ENCODE peak calls at places on chromosomes 4 and X, in nine cellular contexts. P is astrocyte of the spinal cord, D is WTC11, C is GM06990, V is Peyer's patch, M is left lung, Z is H9, W is lower leg skin, L is foreskin fibroblast. Y is an unnamed sample.

GRCh38 chrX:48071064-48071985 is at the start of gene ZNF630:
- DNase-seq in P (peak; percentile 63), D (peak; percentile 76), C (peak; percentile 78), V (peak; percentile 92), M (peak; percentile 80), Z (peak; percentile 84), W (peak; percentile 93), L (peak; percentile 5), Y (peak; percentile 78)

GRCh38 chr4:16952462-16952871 is 54.0 kb upstream of the LDB2 start:
- DNase-seq in P (peak; percentile 7), D (no peak), C (no peak), V (no peak), M (no peak), Z (no peak), W (no peak), L (no peak), Y (no peak)

GRCh38 chr4:153234923-153235322 is 30.7 kb downstream of the TRIM2 start:
- DNase-seq in P (peak; percentile 42), D (no peak), C (no peak), V (no peak), M (no peak), Z (no peak), W (no peak), L (no peak), Y (no peak)

GRCh38 chr4:6749340-6750171 is 33.0 kb upstream of the KIAA0232 start:
- DNase-seq in P (peak; percentile 10), D (no peak), C (no peak), V (peak; percentile 93), M (peak; percentile 75), Z (no peak), W (peak; percentile 91), L (peak; percentile 69), Y (peak; percentile 86)

GRCh38 chrX:150363561-150364346 is 637 bp downstream of the MAMLD1 start:
- DNase-seq in P (peak; percentile 32), D (peak; percentile 23), C (no peak), V (no peak), M (no peak), Z (peak; percentile 34), W (no peak), L (peak; percentile 40), Y (peak; percentile 75)

GRCh38 chr4:13484749-13485345 is 707 bp upstream of the RAB28 start:
- DNase-seq in P (peak; percentile 53), D (no peak), C (no peak), V (no peak), M (no peak), Z (no peak), W (no peak), L (peak; percentile 13), Y (no peak)

GRCh38 chr4:117324851-117325491 is 239.6 kb upstream of the TRAM1L1 start:
- DNase-seq in P (peak; percentile 97), D (no peak), C (no peak), V (no peak), M (no peak), Z (no peak), W (no peak), L (peak; percentile 30), Y (no peak)

GRCh38 chr4:127730142-127730913 is at the start of gene SLC25A31:
- DNase-seq in P (no peak), D (no peak), C (no peak), V (no peak), M (no peak), Z (peak; percentile 35), W (no peak), L (no peak), Y (no peak)

GRCh38 chrX:63835361-63835760 is 50.3 kb upstream of the ARHGEF9 start:
- DNase-seq in P (no peak), D (no peak), C (no peak), V (no peak), M (no peak), Z (no peak), W (no peak), L (no peak), Y (no peak)

GRCh38 chr4:140719022-140719421 is 37.2 kb downstream of the TBC1D9 start:
- DNase-seq in P (peak; percentile 56), D (no peak), C (no peak), V (no peak), M (no peak), Z (no peak), W (no peak), L (peak; percentile 30), Y (no peak)

GRCh38 chr4:127162741-127163140 is 470.0 kb upstream of the INTU start:
- DNase-seq in P (peak; percentile 64), D (no peak), C (no peak), V (no peak), M (no peak), Z (no peak), W (no peak), L (peak; percentile 64), Y (no peak)

GRCh38 chrX:22406332-22406731 is 133.6 kb downstream of the CBLL2 start:
- DNase-seq in P (no peak), D (no peak), C (no peak), V (no peak), M (no peak), Z (no peak), W (no peak), L (no peak), Y (no peak)

GRCh38 chr4:165477799-165478198 is 99.0 kb downstream of the CPE start:
- DNase-seq in P (no peak), D (no peak), C (no peak), V (no peak), M (no peak), Z (no peak), W (no peak), L (no peak), Y (no peak)
- TF ChIP-seq CTCF in P (no peak), D (no peak), C (no peak), V (no peak), M (no peak), Z (no peak), W (no peak), L (no peak), Y (no peak)

GRCh38 chr4:114698256-114698655 is 99.6 kb downstream of the UGT8 start:
- DNase-seq in P (no peak), D (no peak), C (no peak), V (no peak), M (no peak), Z (no peak), W (no peak), L (no peak), Y (no peak)

GRCh38 chr4:114690571-114690970 is 92.0 kb downstream of the UGT8 start:
- DNase-seq in P (no peak), D (no peak), C (no peak), V (no peak), M (no peak), Z (no peak), W (no peak), L (no peak), Y (no peak)

GRCh38 chr4:114692958-114693357 is 94.4 kb downstream of the UGT8 start:
- DNase-seq in P (no peak), D (no peak), C (no peak), V (no peak), M (no peak), Z (no peak), W (no peak), L (no peak), Y (no peak)

GRCh38 chr4:114691865-114692264 is 93.3 kb downstream of the UGT8 start:
- DNase-seq in P (no peak), D (no peak), C (no peak), V (no peak), M (no peak), Z (no peak), W (no peak), L (no peak), Y (no peak)

GRCh38 chr4:114694770-114695169 is 96.2 kb downstream of the UGT8 start:
- DNase-seq in P (peak; percentile 48), D (no peak), C (peak; percentile 7), V (no peak), M (no peak), Z (no peak), W (no peak), L (peak; percentile 3), Y (no peak)
- TF ChIP-seq CTCF in P (peak; percentile 43), D (peak; percentile 48), C (peak; percentile 32), V (peak; percentile 79), M (peak; percentile 45), Z (peak; percentile 80), W (no peak), L (peak; percentile 25), Y (peak; percentile 20)

GRCh38 chr4:114263233-114263632 is 283.8 kb upstream of the ARSJ start:
- DNase-seq in P (peak; percentile 59), D (no peak), C (no peak), V (no peak), M (no peak), Z (no peak), W (no peak), L (peak; percentile 38), Y (no peak)

GRCh38 chr4:114265342-114265741 is 285.9 kb upstream of the ARSJ start:
- DNase-seq in P (no peak), D (no peak), C (no peak), V (no peak), M (no peak), Z (no peak), W (no peak), L (no peak), Y (no peak)

GRCh38 chr4:114264877-114265291 is 285.4 kb upstream of the ARSJ start:
- DNase-seq in P (peak; percentile 76), D (no peak), C (no peak), V (no peak), M (no peak), Z (no peak), W (no peak), L (peak; percentile 33), Y (no peak)

GRCh38 chr4:114267976-114268375 is 288.5 kb upstream of the ARSJ start:
- DNase-seq in P (no peak), D (no peak), C (no peak), V (no peak), M (no peak), Z (no peak), W (no peak), L (no peak), Y (no peak)

GRCh38 chr4:114264452-114264851 is 285.0 kb upstream of the ARSJ start:
- DNase-seq in P (no peak), D (no peak), C (no peak), V (no peak), M (no peak), Z (no peak), W (no peak), L (no peak), Y (no peak)
- TF ChIP-seq CTCF in P (no peak), D (no peak), C (no peak), V (no peak), M (no peak), Z (no peak), W (no peak), L (no peak), Y (no peak)

DNA sequence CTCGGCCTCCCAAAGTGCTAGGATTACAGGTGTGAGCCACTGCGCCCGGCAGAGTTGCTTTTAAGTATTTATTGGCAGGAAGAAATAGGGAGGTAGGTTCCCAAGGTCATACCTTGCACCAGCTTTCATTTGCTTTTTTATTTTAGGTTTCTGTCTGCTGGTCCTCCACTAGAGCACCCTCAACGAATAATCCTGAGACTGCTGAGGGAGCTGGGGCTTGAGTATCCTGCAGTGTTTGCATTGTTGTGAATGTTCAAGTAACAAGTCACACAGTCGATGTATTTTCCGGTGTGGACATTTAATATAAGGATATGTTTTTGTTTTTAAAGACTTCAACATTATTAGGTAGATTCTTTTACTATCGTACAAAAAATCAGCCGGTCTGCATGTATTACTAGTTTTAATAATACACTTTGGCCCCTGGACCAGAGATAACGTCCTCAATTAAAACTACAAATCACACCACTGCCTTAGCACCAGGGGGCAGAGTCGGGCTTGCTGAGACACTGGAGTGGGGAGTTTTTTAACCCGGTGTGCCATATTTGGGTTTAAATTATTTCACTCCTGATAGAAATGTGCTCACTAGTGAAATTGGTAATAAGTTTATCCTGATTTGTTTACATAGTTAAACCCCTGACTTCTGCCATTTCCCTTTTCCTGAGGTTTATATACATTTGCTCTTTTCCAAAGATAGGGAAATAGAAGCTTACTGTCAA is 11.6 kb downstream of the SMIM20 start:
- DNase-seq in P (peak; percentile 33), D (peak; percentile 57), C (no peak), V (peak; percentile 78), M (peak; percentile 57), Z (peak; percentile 55), W (no peak), L (peak; percentile 47), Y (no peak)
- TF ChIP-seq CTCF in P (peak; percentile 67), D (peak; percentile 39), C (peak; percentile 82), V (peak; percentile 68), M (peak; percentile 53), Z (peak; percentile 80), W (no peak), L (peak; percentile 68), Y (no peak)

Y was measured in coronary artery.